ENCODE peak calls at places on chromosomes 11 and 22, in ten cellular contexts. X, R, S, M, B, E, K, W, F and G are unnamed samples.

GRCh38 chr11:47469411-47470179 is 20.7 kb upstream of the RAPSN start:
- DNase-seq in X (no peak), R (peak; percentile 24), S (no peak), M (no peak), B (peak; percentile 53), E (peak; percentile 30), K (no peak), W (no peak), F (no peak), G (no peak)

GRCh38 chr11:116226731-116227130 is 546.1 kb downstream of the BUD13 start:
- DNase-seq in X (no peak), R (no peak), S (no peak), M (no peak), B (no peak), E (no peak), K (no peak), W (no peak), F (no peak), G (no peak)

GRCh38 chr22:50671641-50672040 is 982 bp upstream of the SHANK3 start:
- DNase-seq in X (no peak), R (no peak), S (no peak), M (no peak), B (no peak), E (no peak), K (no peak), W (no peak), F (no peak), G (no peak)

GRCh38 chr22:20819471-20819870 is 39.1 kb downstream of the PI4KA start:
- DNase-seq in X (no peak), R (no peak), S (no peak), M (no peak), B (no peak), E (no peak), K (no peak), W (no peak), F (no peak), G (no peak)

GRCh38 chr11:90874281-90874680 is 651.4 kb upstream of the CHORDC1 start:
- DNase-seq in X (no peak), R (no peak), S (peak; percentile 83), M (no peak), B (no peak), E (no peak), K (no peak), W (no peak), F (no peak), G (no peak)

GRCh38 chr11:119709638-119710346 is 19.2 kb downstream of the NECTIN1 start:
- DNase-seq in X (peak; percentile 90), R (no peak), S (no peak), M (peak; percentile 77), B (peak; percentile 75), E (peak; percentile 79), K (no peak), W (peak; percentile 51), F (no peak), G (peak; percentile 46)

GRCh38 chr11:13035711-13036110 is 26.6 kb downstream of the RASSF10 start:
- DNase-seq in X (no peak), R (no peak), S (no peak), M (no peak), B (no peak), E (no peak), K (no peak), W (no peak), F (no peak), G (no peak)

GRCh38 chr11:6618117-6619020 is 853 bp downstream of the TPP1 start:
- DNase-seq in X (no peak), R (peak; percentile 82), S (peak; percentile 48), M (peak; percentile 69), B (peak; percentile 89), E (peak; percentile 72), K (no peak), W (peak; percentile 72), F (peak; percentile 55), G (no peak)

GRCh38 chr22:49369726-49370717 is 457.7 kb downstream of the BRD1 start:
- DNase-seq in X (no peak), R (peak; percentile 66), S (no peak), M (no peak), B (no peak), E (no peak), K (no peak), W (no peak), F (no peak), G (no peak)

GRCh38 chr11:76371170-76371569 is 9.8 kb downstream of the THAP12 start:
- DNase-seq in X (no peak), R (no peak), S (peak; percentile 89), M (no peak), B (peak; percentile 71), E (peak; percentile 73), K (peak; percentile 40), W (no peak), F (no peak), G (peak; percentile 33)

GRCh38 chr11:19816817-19817216 is 104.2 kb downstream of the NAV2 start:
- DNase-seq in X (no peak), R (no peak), S (no peak), M (no peak), B (no peak), E (no peak), K (no peak), W (no peak), F (no peak), G (no peak)

GRCh38 chr11:130905512-130905911 is 10.8 kb downstream of the SNX19 start:
- DNase-seq in X (no peak), R (no peak), S (no peak), M (no peak), B (no peak), E (no peak), K (no peak), W (no peak), F (no peak), G (no peak)

GRCh38 chr11:57288771-57289579 is 35.8 kb downstream of the TNKS1BP1 start:
- DNase-seq in X (no peak), R (no peak), S (peak; percentile 95), M (no peak), B (peak; percentile 64), E (peak; percentile 76), K (no peak), W (no peak), F (no peak), G (no peak)

GRCh38 chr22:20408891-20409290 is 14.9 kb downstream of the ZNF74 start:
- DNase-seq in X (no peak), R (no peak), S (no peak), M (no peak), B (no peak), E (no peak), K (no peak), W (no peak), F (no peak), G (no peak)

GRCh38 chr22:46609175-46609690 is 11.0 kb upstream of the GRAMD4 start:
- DNase-seq in X (no peak), R (no peak), S (no peak), M (no peak), B (no peak), E (no peak), K (no peak), W (no peak), F (no peak), G (no peak)

GRCh38 chr11:91664521-91664920 is 560.1 kb upstream of the FAT3 start:
- DNase-seq in X (no peak), R (no peak), S (no peak), M (no peak), B (no peak), E (peak; percentile 12), K (no peak), W (no peak), F (no peak), G (no peak)

GRCh38 chr11:77619576-77620198 is 17.9 kb downstream of the CLNS1A start:
- DNase-seq in X (no peak), R (no peak), S (peak; percentile 67), M (no peak), B (peak; percentile 63), E (peak; percentile 58), K (no peak), W (no peak), F (no peak), G (no peak)

GRCh38 chr11:106276859-106277436 is 199.5 kb downstream of the AASDHPPT start:
- DNase-seq in X (peak; percentile 20), R (no peak), S (peak; percentile 52), M (no peak), B (peak; percentile 56), E (peak; percentile 29), K (no peak), W (no peak), F (no peak), G (no peak)

GRCh38 chr11:34620820-34621792 is at the start of gene EHF:
- DNase-seq in X (no peak), R (no peak), S (peak; percentile 98), M (no peak), B (no peak), E (no peak), K (no peak), W (no peak), F (no peak), G (no peak)
- H3K4me3 ChIP-seq in X (no peak within 1 kb of the TSS), R (peak within 1 kb of the TSS; percentile 7), S (peak within 1 kb of the TSS; percentile 92), M (no peak within 1 kb of the TSS), B (no peak within 1 kb of the TSS), E (no peak within 1 kb of the TSS), K (no peak within 1 kb of the TSS), W (peak within 1 kb of the TSS; percentile 14), F (no peak within 1 kb of the TSS), G (no peak within 1 kb of the TSS)

GRCh38 chr11:125433454-125434121 is 62.5 kb downstream of the FEZ1 start:
- DNase-seq in X (peak; percentile 89), R (no peak), S (peak; percentile 73), M (peak; percentile 79), B (peak; percentile 68), E (peak; percentile 58), K (no peak), W (peak; percentile 56), F (no peak), G (no peak)
- H3K4me3 ChIP-seq in X (no peak overlapping the region), R (no peak overlapping the region), S (no peak overlapping the region), M (no peak overlapping the region), B (no peak overlapping the region), E (no peak overlapping the region), K (no peak overlapping the region), W (no peak overlapping the region), F (no peak overlapping the region), G (no peak overlapping the region)

DNA sequence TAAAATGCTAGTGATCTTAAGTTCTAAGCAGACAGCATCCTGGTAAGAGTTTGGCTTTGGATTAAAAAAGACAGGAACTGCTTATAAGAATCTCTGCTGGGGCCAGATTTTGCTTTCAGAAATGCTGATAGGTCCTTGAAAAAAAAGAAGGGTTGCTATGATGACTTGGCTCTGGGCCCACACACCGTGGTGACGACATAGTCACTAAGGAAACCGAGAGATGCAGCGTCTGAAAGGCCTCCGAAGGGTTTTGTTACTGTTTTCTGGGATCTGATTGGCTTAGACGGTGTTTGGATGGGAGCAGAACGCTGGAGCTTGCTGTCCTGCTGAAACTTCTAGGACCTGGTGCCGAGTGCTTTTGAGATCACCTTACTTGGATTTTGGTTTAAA is 8.4 kb downstream of the FAM118A start:
- DNase-seq in X (no peak), R (peak; percentile 87), S (peak; percentile 79), M (peak; percentile 88), B (peak; percentile 97), E (peak; percentile 95), K (peak; percentile 70), W (peak; percentile 80), F (peak; percentile 90), G (peak; percentile 65)
- H3K4me3 ChIP-seq in X (no peak overlapping the region), R (no peak overlapping the region), S (no peak overlapping the region), M (no peak overlapping the region), B (no peak overlapping the region), E (no peak overlapping the region), K (peak overlapping the region; percentile 34), W (no peak overlapping the region), F (no peak overlapping the region), G (no peak overlapping the region)

DNA sequence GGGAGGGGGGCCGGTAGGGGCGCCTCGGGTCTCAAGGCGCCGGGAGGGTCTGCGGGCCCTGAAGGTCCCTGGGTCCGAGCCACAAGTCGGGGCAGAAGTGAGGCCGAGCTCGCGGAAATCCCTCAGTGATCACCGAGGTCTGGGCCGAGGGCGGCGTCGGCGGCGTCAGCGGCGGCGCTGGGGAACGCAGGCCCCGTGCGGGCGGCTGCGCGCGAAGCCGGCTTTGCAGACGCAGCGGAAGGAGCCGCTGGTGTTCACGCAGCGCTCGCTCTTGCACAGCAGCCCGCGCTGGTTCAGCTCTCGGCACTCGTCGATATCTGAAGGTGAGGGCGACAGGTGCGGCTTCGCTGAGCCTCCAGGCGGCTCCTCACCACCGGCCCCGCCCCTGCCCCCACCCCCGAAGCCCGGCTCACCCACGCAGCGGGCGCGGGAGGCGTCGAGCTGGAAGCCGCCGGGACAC is 14.1 kb downstream of the SCYL1 start:
- DNase-seq in X (no peak), R (peak; percentile 81), S (no peak), M (peak; percentile 67), B (no peak), E (no peak), K (no peak), W (no peak), F (no peak), G (no peak)
- H3K4me3 ChIP-seq in X (no peak overlapping the region), R (no peak overlapping the region), S (no peak overlapping the region), M (no peak overlapping the region), B (no peak overlapping the region), E (no peak overlapping the region), K (no peak overlapping the region), W (no peak overlapping the region), F (no peak overlapping the region), G (no peak overlapping the region)